ENCODE peak calls at places on chromosomes 16 and 17, in nine cellular contexts. One of them, this sample, is unnamed. For H3K4me1, the result is how much of the 10 kb centered on the place peaks cover.

GRCh38 chr17:8062435-8062806 is 23.6 kb downstream of the ALOX15B start:
- DNase-seq in thoracic aorta: no peak
- DNase-seq in upper lobe of right lung: no peak
- DNase-seq in H1: no peak
- DNase-seq in adipocyte: no peak
- DNase-seq in neuronal stem cell: no peak
- DNase-seq in heart left ventricle: no peak
- DNase-seq in mammary epithelial cell: no peak
- DNase-seq in mesenchymal stem cell: peak
- DNase-seq in this sample: no peak

GRCh38 chr16:85387731-85388295 is 225.3 kb upstream of the GSE1 start:
- DNase-seq in adipocyte: no peak
- DNase-seq in mesenchymal stem cell: no peak
- DNase-seq in thoracic aorta: no peak
- DNase-seq in upper lobe of right lung: no peak
- DNase-seq in H1: no peak
- DNase-seq in neuronal stem cell: no peak
- DNase-seq in heart left ventricle: no peak
- DNase-seq in mammary epithelial cell: no peak
- DNase-seq in this sample: no peak

GRCh38 chr17:35577826-35578194 is 561 bp downstream of the PEX12 start:
- DNase-seq in mesenchymal stem cell: peak
- DNase-seq in thoracic aorta: no peak
- DNase-seq in neuronal stem cell: no peak
- DNase-seq in H1: no peak
- DNase-seq in adipocyte: peak
- DNase-seq in upper lobe of right lung: no peak
- DNase-seq in heart left ventricle: no peak
- DNase-seq in mammary epithelial cell: peak
- DNase-seq in this sample: no peak

GRCh38 chr16:48852955-48853354 is 243.0 kb upstream of the N4BP1 start:
- DNase-seq in heart left ventricle: no peak
- DNase-seq in H1: no peak
- DNase-seq in neuronal stem cell: no peak
- DNase-seq in mammary epithelial cell: no peak
- DNase-seq in mesenchymal stem cell: no peak
- DNase-seq in upper lobe of right lung: no peak
- DNase-seq in adipocyte: no peak
- DNase-seq in thoracic aorta: no peak
- DNase-seq in this sample: no peak

GRCh38 chr16:2115591-2115973 is 20.1 kb downstream of the PKD1 start:
- DNase-seq in upper lobe of right lung: no peak
- DNase-seq in mesenchymal stem cell: no peak
- DNase-seq in neuronal stem cell: no peak
- DNase-seq in H1: no peak
- DNase-seq in mammary epithelial cell: no peak
- DNase-seq in adipocyte: no peak
- DNase-seq in thoracic aorta: no peak
- DNase-seq in heart left ventricle: no peak
- DNase-seq in this sample: no peak

GRCh38 chr17:35934760-35935159 is 4.2 kb upstream of the RDM1 start:
- DNase-seq in thoracic aorta: no peak
- DNase-seq in neuronal stem cell: no peak
- DNase-seq in adipocyte: no peak
- DNase-seq in heart left ventricle: no peak
- DNase-seq in H1: no peak
- DNase-seq in upper lobe of right lung: no peak
- DNase-seq in mesenchymal stem cell: no peak
- DNase-seq in mammary epithelial cell: no peak
- DNase-seq in this sample: no peak

GRCh38 chr17:9371019-9371418 is 204.6 kb downstream of the STX8 start:
- DNase-seq in heart left ventricle: no peak
- DNase-seq in thoracic aorta: no peak
- DNase-seq in mammary epithelial cell: peak
- DNase-seq in upper lobe of right lung: no peak
- DNase-seq in neuronal stem cell: no peak
- DNase-seq in adipocyte: peak
- DNase-seq in mesenchymal stem cell: peak
- DNase-seq in H1: no peak
- DNase-seq in this sample: no peak

GRCh38 chr17:64240741-64241347 is 22.2 kb downstream of the TEX2 start:
- DNase-seq in mammary epithelial cell: peak
- DNase-seq in thoracic aorta: no peak
- DNase-seq in mesenchymal stem cell: peak
- DNase-seq in adipocyte: peak
- DNase-seq in neuronal stem cell: no peak
- DNase-seq in upper lobe of right lung: no peak
- DNase-seq in H1: no peak
- DNase-seq in heart left ventricle: peak
- DNase-seq in this sample: no peak

GRCh38 chr16:85554791-85555548 is 58.2 kb upstream of the GSE1 start:
- DNase-seq in mesenchymal stem cell: peak
- DNase-seq in adipocyte: peak
- DNase-seq in neuronal stem cell: no peak
- DNase-seq in thoracic aorta: peak
- DNase-seq in heart left ventricle: peak
- DNase-seq in upper lobe of right lung: peak
- DNase-seq in mammary epithelial cell: peak
- DNase-seq in H1: no peak
- DNase-seq in this sample: peak

GRCh38 chr17:77778636-77779524 is 179.6 kb upstream of the TNRC6C start:
- DNase-seq in mammary epithelial cell: peak
- DNase-seq in neuronal stem cell: no peak
- DNase-seq in H1: no peak
- DNase-seq in adipocyte: peak
- DNase-seq in thoracic aorta: peak
- DNase-seq in mesenchymal stem cell: no peak
- DNase-seq in heart left ventricle: peak
- DNase-seq in upper lobe of right lung: peak
- DNase-seq in this sample: peak

GRCh38 chr17:40879026-40879425 is 6.0 kb downstream of the KRT20 start:
- DNase-seq in H1: no peak
- DNase-seq in upper lobe of right lung: no peak
- DNase-seq in neuronal stem cell: no peak
- DNase-seq in mesenchymal stem cell: no peak
- DNase-seq in adipocyte: no peak
- DNase-seq in mammary epithelial cell: no peak
- DNase-seq in thoracic aorta: no peak
- DNase-seq in heart left ventricle: no peak
- DNase-seq in this sample: no peak

DNA sequence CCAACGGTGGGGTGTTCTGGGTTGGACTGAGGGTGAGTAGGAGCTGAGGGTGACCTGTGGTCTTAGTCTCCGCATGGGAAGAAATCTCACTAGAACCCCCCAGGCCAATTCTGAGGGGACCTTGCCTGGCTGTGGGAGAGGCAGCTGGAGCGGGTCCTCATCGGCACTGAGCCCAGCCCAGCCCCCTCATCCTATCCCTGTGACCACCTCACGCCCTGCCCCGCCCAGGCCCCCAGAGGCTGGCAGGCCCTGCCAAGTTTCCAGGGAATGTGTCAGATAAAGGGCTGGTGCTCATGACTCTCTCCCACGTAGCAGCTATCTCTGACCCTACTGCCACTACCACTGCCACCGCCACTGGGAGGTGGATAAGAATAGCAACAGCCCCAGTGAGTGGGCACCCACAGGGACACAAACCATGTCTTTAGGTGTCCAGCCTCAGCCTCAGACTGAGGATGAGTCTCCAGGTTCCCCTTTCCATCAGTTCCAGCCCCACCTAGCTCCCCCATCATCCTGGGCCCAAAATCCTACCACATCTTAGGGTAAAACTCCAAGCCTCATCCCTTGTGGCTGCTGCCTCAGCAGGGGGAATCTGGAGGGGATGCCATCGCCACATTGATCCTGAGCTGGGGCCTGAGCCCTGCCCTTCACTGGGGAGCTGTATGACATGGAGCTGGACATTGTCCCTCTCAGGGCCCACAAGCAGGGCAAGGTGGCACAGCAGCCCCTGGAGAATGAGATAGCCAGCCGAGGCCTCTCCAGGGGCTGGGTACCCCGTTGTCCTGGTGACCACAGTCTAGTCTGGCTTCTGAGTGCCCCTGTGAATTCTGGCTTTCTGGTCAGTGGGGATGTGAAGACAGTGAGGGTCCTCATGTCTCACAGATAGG is 14.9 kb downstream of the CDH16 start:
- DNase-seq in upper lobe of right lung: no peak
- DNase-seq in adipocyte: no peak
- DNase-seq in thoracic aorta: no peak
- DNase-seq in mammary epithelial cell: no peak
- DNase-seq in heart left ventricle: peak
- DNase-seq in H1: no peak
- DNase-seq in neuronal stem cell: no peak
- DNase-seq in mesenchymal stem cell: no peak
- DNase-seq in this sample: peak
- H3K4me1 ChIP-seq in upper lobe of right lung: under half
- H3K4me1 ChIP-seq in adipocyte: under half
- H3K4me1 ChIP-seq in thoracic aorta: half or more
- H3K4me1 ChIP-seq in mammary epithelial cell: under half
- H3K4me1 ChIP-seq in heart left ventricle: half or more
- H3K4me1 ChIP-seq in H1: under half
- H3K4me1 ChIP-seq in neuronal stem cell: under half
- H3K4me1 ChIP-seq in mesenchymal stem cell: under half
- H3K4me1 ChIP-seq in this sample: under half

GRCh38 chr16:58127033-58127556 is 2.1 kb downstream of the CFAP20 start:
- DNase-seq in thoracic aorta: no peak
- DNase-seq in H1: no peak
- DNase-seq in mammary epithelial cell: peak
- DNase-seq in neuronal stem cell: no peak
- DNase-seq in heart left ventricle: no peak
- DNase-seq in adipocyte: peak
- DNase-seq in upper lobe of right lung: no peak
- DNase-seq in mesenchymal stem cell: peak
- DNase-seq in this sample: no peak

GRCh38 chr16:58125781-58126335 is 3.3 kb downstream of the CFAP20 start:
- DNase-seq in mammary epithelial cell: no peak
- DNase-seq in upper lobe of right lung: no peak
- DNase-seq in neuronal stem cell: no peak
- DNase-seq in thoracic aorta: no peak
- DNase-seq in adipocyte: no peak
- DNase-seq in heart left ventricle: no peak
- DNase-seq in mesenchymal stem cell: peak
- DNase-seq in H1: no peak
- DNase-seq in this sample: no peak

GRCh38 chr16:58125041-58125440 is 4.1 kb downstream of the CFAP20 start:
- DNase-seq in neuronal stem cell: no peak
- DNase-seq in mammary epithelial cell: no peak
- DNase-seq in heart left ventricle: no peak
- DNase-seq in adipocyte: no peak
- DNase-seq in mesenchymal stem cell: no peak
- DNase-seq in upper lobe of right lung: no peak
- DNase-seq in H1: no peak
- DNase-seq in thoracic aorta: no peak
- DNase-seq in this sample: no peak

GRCh38 chr16:58127634-58128033 is 1.5 kb downstream of the CFAP20 start:
- DNase-seq in H1: no peak
- DNase-seq in upper lobe of right lung: no peak
- DNase-seq in adipocyte: peak
- DNase-seq in mesenchymal stem cell: peak
- DNase-seq in neuronal stem cell: no peak
- DNase-seq in mammary epithelial cell: peak
- DNase-seq in heart left ventricle: no peak
- DNase-seq in thoracic aorta: no peak
- DNase-seq in this sample: no peak

DNA sequence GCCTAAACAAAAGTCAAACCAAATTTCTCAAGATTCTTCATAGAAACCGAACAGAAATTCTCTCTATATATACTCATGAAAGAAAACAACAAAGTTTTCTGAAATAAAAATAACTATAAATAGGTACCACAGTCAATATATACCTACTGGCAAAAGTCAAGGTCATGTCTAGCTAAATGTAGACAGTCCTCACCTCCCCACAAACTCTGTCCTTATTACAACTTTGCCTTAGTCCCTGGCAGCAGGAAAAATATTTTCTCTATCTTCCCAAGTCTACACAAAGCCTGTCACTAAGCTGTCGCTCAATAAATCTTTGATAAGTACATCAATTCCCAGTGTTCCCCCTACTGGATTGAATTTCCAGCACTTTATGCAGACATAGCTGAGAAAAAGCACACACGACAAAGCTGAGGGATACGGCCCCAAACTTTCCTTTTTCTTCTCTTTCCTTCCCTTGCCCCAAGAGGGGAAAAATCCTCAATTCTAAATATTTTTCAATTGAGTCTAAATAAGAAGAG is 2.7 kb downstream of the CFAP20 start:
- DNase-seq in H1: no peak
- DNase-seq in heart left ventricle: no peak
- DNase-seq in thoracic aorta: no peak
- DNase-seq in adipocyte: no peak
- DNase-seq in mesenchymal stem cell: no peak
- DNase-seq in upper lobe of right lung: no peak
- DNase-seq in neuronal stem cell: no peak
- DNase-seq in mammary epithelial cell: no peak
- DNase-seq in this sample: no peak
- H3K4me3 ChIP-seq in H1: no peak
- H3K4me3 ChIP-seq in heart left ventricle: peak
- H3K4me3 ChIP-seq in thoracic aorta: peak
- H3K4me3 ChIP-seq in adipocyte: peak
- H3K4me3 ChIP-seq in mesenchymal stem cell: peak
- H3K4me3 ChIP-seq in upper lobe of right lung: peak
- H3K4me3 ChIP-seq in neuronal stem cell: no peak
- H3K4me3 ChIP-seq in mammary epithelial cell: no peak
- H3K4me3 ChIP-seq in this sample: no peak

DNA sequence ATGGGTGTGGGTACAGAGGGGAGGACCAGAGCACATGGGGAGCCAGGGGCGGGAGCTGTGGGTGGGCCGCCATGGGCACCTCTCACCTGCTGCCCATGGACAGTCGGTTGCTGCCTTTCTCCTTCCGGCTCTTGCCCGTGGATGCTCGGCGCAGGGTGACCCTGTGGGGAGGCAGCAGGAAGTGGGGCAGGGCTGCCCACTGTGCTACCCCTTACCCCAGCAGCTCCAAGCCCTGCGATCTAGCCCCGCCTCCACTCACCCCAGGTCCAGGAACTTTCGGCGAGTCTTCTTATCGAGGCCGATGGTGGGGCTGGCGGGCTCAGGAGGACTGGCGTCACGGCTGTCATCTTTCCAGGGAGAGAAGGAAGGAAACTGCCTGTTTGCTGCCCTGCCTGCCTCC is 14.2 kb downstream of the SAMD14 start:
- DNase-seq in neuronal stem cell: no peak
- DNase-seq in mammary epithelial cell: no peak
- DNase-seq in adipocyte: no peak
- DNase-seq in mesenchymal stem cell: no peak
- DNase-seq in thoracic aorta: no peak
- DNase-seq in upper lobe of right lung: no peak
- DNase-seq in heart left ventricle: peak
- DNase-seq in H1: no peak
- DNase-seq in this sample: no peak
- H3K4me1 ChIP-seq in neuronal stem cell: under half
- H3K4me1 ChIP-seq in mammary epithelial cell: under half
- H3K4me1 ChIP-seq in adipocyte: under half
- H3K4me1 ChIP-seq in mesenchymal stem cell: under half
- H3K4me1 ChIP-seq in thoracic aorta: under half
- H3K4me1 ChIP-seq in upper lobe of right lung: under half
- H3K4me1 ChIP-seq in heart left ventricle: under half
- H3K4me1 ChIP-seq in H1: under half
- H3K4me1 ChIP-seq in this sample: under half

DNA sequence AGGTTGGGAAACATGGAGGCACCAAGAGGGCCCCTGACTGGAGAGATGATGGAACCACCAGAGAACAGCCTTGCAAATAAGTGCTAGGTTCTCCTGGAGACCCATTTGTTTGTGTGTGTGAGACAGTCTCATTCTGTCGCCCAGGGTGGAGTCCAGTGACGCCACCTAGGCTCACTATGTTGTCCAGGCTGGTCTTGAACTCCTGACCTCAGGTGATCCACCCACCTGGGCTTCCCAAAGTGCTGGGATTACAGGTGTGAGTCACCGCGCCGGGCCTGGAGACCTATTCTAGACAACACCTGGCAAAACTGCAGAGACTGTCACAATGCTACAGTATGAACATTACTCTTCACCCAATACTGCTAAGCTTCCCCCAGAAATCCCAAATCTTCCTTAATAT is 1.5 kb downstream of the NPLOC4 start:
- DNase-seq in heart left ventricle: no peak
- DNase-seq in H1: no peak
- DNase-seq in thoracic aorta: no peak
- DNase-seq in adipocyte: no peak
- DNase-seq in neuronal stem cell: no peak
- DNase-seq in mesenchymal stem cell: no peak
- DNase-seq in mammary epithelial cell: peak
- DNase-seq in upper lobe of right lung: no peak
- DNase-seq in this sample: no peak
- H3K4me3 ChIP-seq in heart left ventricle: peak
- H3K4me3 ChIP-seq in H1: peak
- H3K4me3 ChIP-seq in thoracic aorta: peak
- H3K4me3 ChIP-seq in adipocyte: peak
- H3K4me3 ChIP-seq in neuronal stem cell: peak
- H3K4me3 ChIP-seq in mesenchymal stem cell: peak
- H3K4me3 ChIP-seq in mammary epithelial cell: peak
- H3K4me3 ChIP-seq in upper lobe of right lung: peak
- H3K4me3 ChIP-seq in this sample: peak